ENCODE peak calls at places on chromosome 3, in five cellular contexts. Z, V, I, Q and A are unnamed samples.

GRCh38 chr3:23923786-23924185 is 6.9 kb downstream of the RPL15 start:
- DNase-seq in I (no peak), Z (peak; percentile 74), Q (no peak), V (no peak), A (no peak)

GRCh38 chr3:27353221-27353620 is 16.0 kb downstream of the NEK10 start:
- DNase-seq in Z (no peak), I (no peak), Q (no peak), V (no peak), A (no peak)

GRCh38 chr3:64308931-64309330 is 83.7 kb upstream of the PRICKLE2 start:
- DNase-seq in V (no peak), Q (no peak), I (no peak), Z (no peak), A (no peak)

GRCh38 chr3:61908344-61908743 is 347.0 kb downstream of the PTPRG start:
- DNase-seq in Z (peak; percentile 10), I (no peak), V (no peak), Q (no peak), A (no peak)

GRCh38 chr3:150397220-150397619 is 10.9 kb upstream of the TSC22D2 start:
- DNase-seq in I (no peak), Q (no peak), Z (no peak), V (no peak), A (no peak)

GRCh38 chr3:78148986-78149717 is 1109.3 kb downstream of the ROBO2 start:
- DNase-seq in I (no peak), Z (no peak), V (no peak), Q (no peak), A (no peak)

GRCh38 chr3:73661262-73661661 is 36.5 kb upstream of the PDZRN3 start:
- DNase-seq in Z (peak; percentile 65), Q (no peak), V (no peak), I (no peak), A (no peak)

GRCh38 chr3:107892960-107893359 is 197.9 kb downstream of the CD47 start:
- DNase-seq in I (no peak), Z (no peak), V (no peak), Q (no peak), A (no peak)

GRCh38 chr3:27073903-27074302 is 295.3 kb downstream of the NEK10 start:
- DNase-seq in V (no peak), I (no peak), Q (no peak), Z (no peak), A (no peak)

GRCh38 chr3:25289663-25290062 is 138.4 kb upstream of the RARB start:
- DNase-seq in I (no peak), Z (no peak), Q (no peak), V (no peak), A (no peak)

GRCh38 chr3:127484601-127485388 is 105.7 kb downstream of the TPRA1 start:
- DNase-seq in Z (no peak), V (peak; percentile 41), I (no peak), Q (peak; percentile 15), A (no peak)

GRCh38 chr3:52080830-52081719 is 24.7 kb upstream of the DUSP7 start:
- DNase-seq in I (no peak), V (no peak), Q (no peak), Z (no peak), A (no peak)

GRCh38 chr3:40022267-40022827 is 212.9 kb downstream of the MYRIP start:
- DNase-seq in Z (no peak), V (no peak), I (no peak), Q (no peak), A (no peak)

GRCh38 chr3:189123595-189124387 is 48.0 kb upstream of the TPRG1 start:
- DNase-seq in Z (no peak), Q (no peak), I (no peak), V (peak; percentile 82), A (no peak)

GRCh38 chr3:176579741-176580185 is 617.5 kb downstream of the TBL1XR1 start:
- DNase-seq in V (no peak), I (no peak), Z (no peak), Q (no peak), A (no peak)

GRCh38 chr3:112779558-112780480 is 66.8 kb downstream of the CD200R1L start:
- DNase-seq in I (no peak), V (no peak), Q (no peak), Z (no peak), A (no peak)

GRCh38 chr3:20326537-20326936 is 140.5 kb upstream of the SGO1 start:
- DNase-seq in V (no peak), Z (no peak), I (no peak), Q (no peak), A (no peak)

GRCh38 chr3:60755094-60755493 is 496.2 kb downstream of the FHIT start:
- DNase-seq in Q (peak; percentile 77), Z (no peak), I (no peak), V (no peak), A (peak; percentile 56)

GRCh38 chr3:141114816-141115458 is 63.8 kb downstream of the SPSB4 start:
- DNase-seq in I (peak; percentile 28), V (no peak), Z (no peak), Q (peak; percentile 61), A (peak; percentile 40)

GRCh38 chr3:14151471-14152083 is 26.7 kb downstream of the TMEM43 start:
- DNase-seq in I (no peak), Q (peak; percentile 13), V (no peak), Z (no peak), A (no peak)

GRCh38 chr3:34008191-34008590 is 209.8 kb downstream of the PDCD6IP start:
- DNase-seq in I (no peak), V (no peak), Q (peak; percentile 39), Z (no peak), A (no peak)

GRCh38 chr3:141373232-141373631 is 4.9 kb downstream of the ZBTB38 start:
- DNase-seq in Z (no peak), I (no peak), Q (no peak), V (no peak), A (peak; percentile 26)

GRCh38 chr3:168847293-168847883 is 751.7 kb upstream of the GOLIM4 start:
- DNase-seq in Q (no peak), Z (peak; percentile 2), V (no peak), I (peak; percentile 47), A (peak; percentile 13)

GRCh38 chr3:185084402-185084801 is 68.5 kb downstream of the C3orf70 start:
- DNase-seq in Q (no peak), Z (no peak), I (no peak), V (no peak), A (no peak)

GRCh38 chr3:124800511-124801374 is 70.5 kb downstream of the UMPS start:
- DNase-seq in Q (no peak), I (no peak), Z (no peak), V (no peak), A (no peak)

GRCh38 chr3:120198305-120198878 is 86.6 kb downstream of the GPR156 start:
- DNase-seq in I (peak; percentile 28), V (no peak), Q (no peak), Z (no peak), A (no peak)

GRCh38 chr3:119800844-119801243 is 18.9 kb downstream of the NR1I2 start:
- DNase-seq in V (no peak), Q (no peak), Z (no peak), I (no peak), A (no peak)

GRCh38 chr3:34178415-34178814 is 380.0 kb downstream of the PDCD6IP start:
- DNase-seq in Z (no peak), I (no peak), Q (no peak), V (no peak), A (no peak)

GRCh38 chr3:138941259-138941885 is 5.6 kb downstream of the FOXL2 start:
- DNase-seq in I (peak; percentile 91), V (no peak), Q (peak; percentile 81), Z (peak; percentile 11), A (peak; percentile 60)

GRCh38 chr3:183924956-183925355 is 40.3 kb upstream of the PARL start:
- DNase-seq in Q (no peak), V (no peak), Z (peak; percentile 44), I (no peak), A (no peak)

GRCh38 chr3:153967260-153967659 is 153.9 kb upstream of the ARHGEF26 start:
- DNase-seq in Q (no peak), V (no peak), Z (no peak), I (no peak), A (no peak)

GRCh38 chr3:153972862-153973261 is 148.3 kb upstream of the ARHGEF26 start:
- DNase-seq in V (no peak), Q (no peak), I (no peak), Z (no peak), A (no peak)

GRCh38 chr3:153970047-153970446 is 151.1 kb upstream of the ARHGEF26 start:
- DNase-seq in Z (no peak), V (no peak), Q (no peak), I (no peak), A (no peak)

GRCh38 chr3:153973722-153974121 is 147.5 kb upstream of the ARHGEF26 start:
- DNase-seq in I (no peak), Q (no peak), V (no peak), Z (no peak), A (no peak)

DNA sequence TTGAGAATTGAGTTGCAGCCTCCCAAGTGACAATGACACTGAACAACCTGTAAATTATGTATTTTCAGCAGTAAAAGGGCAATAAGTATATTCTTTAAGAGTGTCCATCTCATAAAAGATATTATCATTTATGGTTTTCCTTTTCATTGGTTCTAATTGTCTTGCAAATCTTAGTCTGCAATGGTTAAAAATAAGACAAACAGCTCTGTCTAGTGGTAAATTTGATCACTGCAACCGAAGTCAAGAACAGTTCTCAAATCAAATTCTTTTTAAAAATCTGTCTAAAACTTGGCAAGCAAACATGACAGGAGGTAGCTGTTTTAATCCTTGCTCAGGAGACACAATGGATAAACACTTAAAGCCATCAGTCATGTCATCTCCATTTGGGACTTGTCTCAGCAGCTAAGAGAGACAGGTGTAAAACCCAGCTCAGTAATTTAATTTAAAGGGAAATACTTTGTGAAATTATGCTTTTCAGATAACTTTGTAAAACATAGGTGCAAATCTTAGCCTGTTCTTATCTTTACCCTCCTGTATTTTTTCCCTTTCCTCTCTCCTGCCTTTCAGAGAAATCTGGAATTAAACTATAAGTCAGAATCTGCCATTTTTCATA is 150.3 kb upstream of the ARHGEF26 start:
- DNase-seq in Q (no peak), V (no peak), Z (no peak), I (no peak), A (no peak)
- TF ChIP-seq CTCF in Q (peak; percentile 57), V (no peak), Z (peak; percentile 58), I (peak; percentile 38), A (peak; percentile 55)

DNA sequence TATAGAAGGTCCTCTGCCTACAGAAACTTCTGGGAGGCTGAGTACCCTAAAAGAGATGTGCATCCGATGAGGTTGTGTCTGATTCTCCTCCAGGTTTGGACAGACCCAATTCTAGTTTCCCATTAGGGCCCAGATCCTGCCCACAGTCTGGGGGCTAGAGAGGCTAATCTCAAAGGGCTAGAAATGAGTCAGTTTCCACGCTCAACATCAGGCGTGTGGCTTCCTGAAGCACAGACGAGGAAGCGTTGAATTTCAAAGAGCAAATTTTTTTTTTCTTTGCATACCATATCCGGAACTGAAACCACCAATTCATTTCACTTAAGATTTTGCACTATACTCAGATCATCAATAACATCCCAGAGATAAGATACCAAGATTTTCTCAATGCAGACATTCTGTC is 173.8 kb upstream of the BCL6 start:
- DNase-seq in Q (no peak), Z (no peak), V (no peak), I (no peak), A (no peak)
- TF ChIP-seq CTCF in Q (no peak), Z (no peak), V (no peak), I (no peak), A (no peak)

GRCh38 chr3:101690972-101691371 is 4.5 kb upstream of the RPL24 start:
- DNase-seq in V (no peak), Z (no peak), I (no peak), Q (no peak), A (no peak)
- TF ChIP-seq CTCF in V (no peak), Z (no peak), I (no peak), Q (peak; percentile 10), A (peak; percentile 9)

DNA sequence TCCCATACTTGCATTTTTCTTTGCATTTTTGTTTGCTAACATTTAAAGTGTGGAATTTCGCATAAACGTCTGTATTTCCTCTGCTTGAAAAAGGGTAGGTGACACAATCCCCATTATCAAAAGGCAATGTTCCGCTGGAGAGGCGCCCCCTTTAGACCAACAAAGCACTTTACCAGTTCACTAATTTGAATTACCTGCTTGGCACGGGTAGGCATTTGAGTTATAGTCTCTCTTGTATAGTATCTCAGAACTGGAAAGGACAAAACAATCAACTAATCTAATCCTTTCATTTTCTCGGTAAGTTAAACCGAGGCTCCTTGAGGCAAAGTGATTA is 775 bp upstream of the CCDC39 start:
- DNase-seq in V (no peak), Q (peak; percentile 64), Z (no peak), I (peak; percentile 63), A (peak; percentile 60)
- TF ChIP-seq CTCF in V (no peak), Q (peak; percentile 88), Z (peak; percentile 61), I (peak; percentile 84), A (peak; percentile 75)